ENCODE peak calls at places on chromosomes 16 and 17, in four cellular contexts. One of them, this sample, is unnamed.

GRCh38 chr17:43878260-43879082 is 28.9 kb downstream of the MPP2 start:
- DNase-seq in RWPE1: peak; percentile 91
- DNase-seq in B cell: no peak
- DNase-seq in coronary artery: peak; percentile 72
- DNase-seq in this sample: peak; percentile 89

GRCh38 chr17:60260540-60260939 is 110.8 kb downstream of the CA4 start:
- DNase-seq in B cell: no peak
- DNase-seq in RWPE1: no peak
- DNase-seq in coronary artery: no peak
- DNase-seq in this sample: no peak

GRCh38 chr17:77496401-77496801 is 355.6 kb downstream of the SEC14L1 start:
- DNase-seq in coronary artery: peak; percentile 68
- DNase-seq in B cell: peak; percentile 31
- DNase-seq in RWPE1: no peak
- DNase-seq in this sample: no peak

GRCh38 chr16:79339863-79340262 is 260.7 kb downstream of the MAF start:
- DNase-seq in B cell: no peak
- DNase-seq in coronary artery: peak; percentile 12
- DNase-seq in RWPE1: no peak
- DNase-seq in this sample: no peak

GRCh38 chr17:16287563-16288027 is 65.7 kb downstream of the CENPV start:
- DNase-seq in coronary artery: no peak
- DNase-seq in RWPE1: no peak
- DNase-seq in B cell: peak; percentile 62
- DNase-seq in this sample: no peak

GRCh38 chr17:46943511-46944393 is 20.8 kb downstream of the GOSR2 start:
- DNase-seq in coronary artery: no peak
- DNase-seq in RWPE1: no peak
- DNase-seq in B cell: no peak
- DNase-seq in this sample: peak; percentile 37

GRCh38 chr16:84379731-84380369 is 11.5 kb downstream of the ATP2C2 start:
- DNase-seq in RWPE1: no peak
- DNase-seq in coronary artery: no peak
- DNase-seq in B cell: no peak
- DNase-seq in this sample: no peak

GRCh38 chr17:80892900-80893603 is 98.6 kb upstream of the CHMP6 start:
- DNase-seq in coronary artery: no peak
- DNase-seq in B cell: no peak
- DNase-seq in RWPE1: peak; percentile 85
- DNase-seq in this sample: no peak

GRCh38 chr17:2238432-2239169 is 65.0 kb downstream of the SMG6 start:
- DNase-seq in coronary artery: no peak
- DNase-seq in RWPE1: no peak
- DNase-seq in B cell: no peak
- DNase-seq in this sample: no peak

GRCh38 chr17:28173801-28174200 is 131.3 kb downstream of the NLK start:
- DNase-seq in coronary artery: no peak
- DNase-seq in B cell: no peak
- DNase-seq in RWPE1: no peak
- DNase-seq in this sample: no peak

GRCh38 chr16:81505011-81505660 is 60.5 kb downstream of the CMIP start:
- DNase-seq in B cell: peak; percentile 61
- DNase-seq in RWPE1: peak; percentile 83
- DNase-seq in coronary artery: no peak
- DNase-seq in this sample: no peak

GRCh38 chr17:67417507-67417906 is 40.4 kb downstream of the PITPNC1 start:
- DNase-seq in coronary artery: no peak
- DNase-seq in RWPE1: no peak
- DNase-seq in B cell: no peak
- DNase-seq in this sample: no peak

GRCh38 chr17:71313866-71314265 is 807.0 kb upstream of the SOX9 start:
- DNase-seq in B cell: no peak
- DNase-seq in RWPE1: no peak
- DNase-seq in coronary artery: no peak
- DNase-seq in this sample: no peak

GRCh38 chr17:63398680-63399079 is 47.4 kb downstream of the CYB561 start:
- DNase-seq in RWPE1: no peak
- DNase-seq in coronary artery: no peak
- DNase-seq in B cell: no peak
- DNase-seq in this sample: no peak

GRCh38 chr17:79168486-79169055 is 93.9 kb downstream of the ENGASE start:
- DNase-seq in RWPE1: no peak
- DNase-seq in coronary artery: no peak
- DNase-seq in B cell: no peak
- DNase-seq in this sample: no peak

GRCh38 chr17:17091856-17092756 is 49.8 kb downstream of the MPRIP start:
- DNase-seq in coronary artery: no peak
- DNase-seq in B cell: no peak
- DNase-seq in RWPE1: no peak
- DNase-seq in this sample: no peak

GRCh38 chr16:9755076-9755475 is 427.2 kb downstream of the GRIN2A start:
- DNase-seq in RWPE1: no peak
- DNase-seq in coronary artery: no peak
- DNase-seq in B cell: no peak
- DNase-seq in this sample: no peak

GRCh38 chr17:81329927-81330883 is 35.1 kb upstream of the SLC38A10 start:
- DNase-seq in RWPE1: peak; percentile 48
- DNase-seq in coronary artery: no peak
- DNase-seq in B cell: no peak
- DNase-seq in this sample: no peak

GRCh38 chr16:88938119-88938932 is 38.7 kb downstream of the CBFA2T3 start:
- DNase-seq in coronary artery: no peak
- DNase-seq in B cell: no peak
- DNase-seq in RWPE1: no peak
- DNase-seq in this sample: no peak

This sample was measured in WTC11.